ENCODE peak calls at places on chromosomes 12 and 14, in four cellular contexts. N is SW480, E is GM04504, G is neural crest cell. X is an unnamed sample.

GRCh38 chr14:31025335-31026075 is at the start of gene AP4S1:
- DNase-seq in N (peak), E (peak), G (peak), X (peak)

GRCh38 chr12:537772-538171 is 78.0 kb downstream of the B4GALNT3 start:
- DNase-seq in N (peak), E (no peak), G (no peak), X (no peak)

GRCh38 chr14:68766299-68767247 is 26.3 kb downstream of the ZFP36L1 start:
- DNase-seq in N (no peak), E (no peak), G (no peak), X (no peak)

GRCh38 chr12:91777268-91777997 is 368.2 kb downstream of the BTG1 start:
- DNase-seq in N (peak), E (no peak), G (no peak), X (no peak)

GRCh38 chr14:101518611-101519048 is 42.7 kb upstream of the DIO3 start:
- DNase-seq in N (no peak), E (no peak), G (no peak), X (peak)

GRCh38 chr12:69475237-69475984 is 5.2 kb downstream of the FRS2 start:
- DNase-seq in N (no peak), E (no peak), G (no peak), X (no peak)

GRCh38 chr12:46372852-46373302 is 304 bp upstream of the SLC38A2 start:
- DNase-seq in N (no peak), E (no peak), G (no peak), X (no peak)

GRCh38 chr12:108839011-108839889 is 18.1 kb downstream of the SSH1 start:
- DNase-seq in N (peak), E (peak), G (no peak), X (peak)

GRCh38 chr14:37515761-37516160 is 79.3 kb downstream of the FOXA1 start:
- DNase-seq in N (no peak), E (no peak), G (no peak), X (no peak)

GRCh38 chr12:126747530-126748149 is 1519.3 kb upstream of the TMEM132C start:
- DNase-seq in N (peak), E (peak), G (peak), X (peak)

GRCh38 chr12:115752151-115752550 is 525.3 kb downstream of the MED13L start:
- DNase-seq in N (no peak), E (no peak), G (no peak), X (no peak)

GRCh38 chr12:47238665-47239064 is 158.9 kb upstream of the AMIGO2 start:
- DNase-seq in N (no peak), E (peak), G (no peak), X (no peak)

GRCh38 chr12:89356069-89356665 is 3.9 kb upstream of the DUSP6 start:
- DNase-seq in N (peak), E (no peak), G (no peak), X (no peak)

GRCh38 chr12:2893007-2893406 is 2.3 kb downstream of the TULP3 start:
- DNase-seq in N (peak), E (peak), G (no peak), X (no peak)

GRCh38 chr12:82525616-82526015 is 161.1 kb upstream of the TMTC2 start:
- DNase-seq in N (no peak), E (no peak), G (no peak), X (no peak)

GRCh38 chr12:90062799-90063198 is 354.2 kb upstream of the ATP2B1 start:
- DNase-seq in N (peak), E (no peak), G (no peak), X (no peak)

GRCh38 chr12:53696285-53696654 is 20.4 kb upstream of the ATP5MC2 start:
- DNase-seq in N (peak), E (peak), G (peak), X (no peak)

GRCh38 chr12:8033153-8034044 is 883 bp downstream of the FOXJ2 start:
- DNase-seq in N (peak), E (peak), G (no peak), X (peak)

X was measured in Right ventricle myocardium superior.